ENCODE peak calls at places on chromosome 6, in eight cellular contexts. One of them, this sample, is unnamed.

GRCh38 chr6:27873101-27874030 is 38.8 kb downstream of the OR2B2 start:
- DNase-seq in GDM1: peak; percentile 92
- DNase-seq in omental fat pad: no peak
- DNase-seq in NCI-H774: peak; percentile 87
- DNase-seq in midbrain: no peak
- DNase-seq in neural crest cell: no peak
- DNase-seq in NCI-H345: peak; percentile 90
- DNase-seq in cardiac muscle cell: peak; percentile 84
- DNase-seq in this sample: peak; percentile 95

GRCh38 chr6:71333700-71334099 is 45.1 kb downstream of the OGFRL1 start:
- DNase-seq in GDM1: no peak
- DNase-seq in omental fat pad: no peak
- DNase-seq in NCI-H774: no peak
- DNase-seq in midbrain: no peak
- DNase-seq in neural crest cell: no peak
- DNase-seq in NCI-H345: no peak
- DNase-seq in cardiac muscle cell: peak; percentile 92
- DNase-seq in this sample: no peak

GRCh38 chr6:166687538-166688259 is 60.6 kb upstream of the RPS6KA2 start:
- DNase-seq in GDM1: no peak
- DNase-seq in omental fat pad: no peak
- DNase-seq in NCI-H774: peak; percentile 25
- DNase-seq in midbrain: no peak
- DNase-seq in neural crest cell: no peak
- DNase-seq in NCI-H345: no peak
- DNase-seq in cardiac muscle cell: no peak
- DNase-seq in this sample: no peak

GRCh38 chr6:39665871-39666270 is 59.3 kb downstream of the KIF6 start:
- DNase-seq in GDM1: no peak
- DNase-seq in omental fat pad: no peak
- DNase-seq in NCI-H774: no peak
- DNase-seq in midbrain: no peak
- DNase-seq in neural crest cell: no peak
- DNase-seq in NCI-H345: no peak
- DNase-seq in cardiac muscle cell: no peak
- DNase-seq in this sample: no peak

GRCh38 chr6:44650947-44651346 is 263.4 kb downstream of the CDC5L start:
- DNase-seq in GDM1: no peak
- DNase-seq in omental fat pad: no peak
- DNase-seq in NCI-H774: no peak
- DNase-seq in midbrain: no peak
- DNase-seq in neural crest cell: no peak
- DNase-seq in NCI-H345: peak; percentile 51
- DNase-seq in cardiac muscle cell: no peak
- DNase-seq in this sample: no peak

GRCh38 chr6:166554316-166554715 is 32.2 kb downstream of the RAMACL start:
- DNase-seq in GDM1: no peak
- DNase-seq in omental fat pad: no peak
- DNase-seq in NCI-H774: no peak
- DNase-seq in midbrain: no peak
- DNase-seq in neural crest cell: no peak
- DNase-seq in NCI-H345: no peak
- DNase-seq in cardiac muscle cell: no peak
- DNase-seq in this sample: no peak

GRCh38 chr6:137711929-137712328 is 155.1 kb upstream of the TNFAIP3 start:
- DNase-seq in GDM1: no peak
- DNase-seq in omental fat pad: no peak
- DNase-seq in NCI-H774: no peak
- DNase-seq in midbrain: no peak
- DNase-seq in neural crest cell: no peak
- DNase-seq in NCI-H345: no peak
- DNase-seq in cardiac muscle cell: no peak
- DNase-seq in this sample: no peak

GRCh38 chr6:150846641-150847040 is 18.9 kb upstream of the MTHFD1L start:
- DNase-seq in GDM1: no peak
- DNase-seq in omental fat pad: no peak
- DNase-seq in NCI-H774: no peak
- DNase-seq in midbrain: no peak
- DNase-seq in neural crest cell: no peak
- DNase-seq in NCI-H345: no peak
- DNase-seq in cardiac muscle cell: no peak
- DNase-seq in this sample: no peak

GRCh38 chr6:34018961-34019606 is 126.8 kb downstream of the GRM4 start:
- DNase-seq in GDM1: no peak
- DNase-seq in omental fat pad: no peak
- DNase-seq in NCI-H774: no peak
- DNase-seq in midbrain: no peak
- DNase-seq in neural crest cell: no peak
- DNase-seq in NCI-H345: no peak
- DNase-seq in cardiac muscle cell: no peak
- DNase-seq in this sample: no peak

GRCh38 chr6:26550250-26550993 is 12.3 kb downstream of the HMGN4 start:
- DNase-seq in GDM1: peak; percentile 36
- DNase-seq in omental fat pad: no peak
- DNase-seq in NCI-H774: peak; percentile 51
- DNase-seq in midbrain: no peak
- DNase-seq in neural crest cell: peak; percentile 62
- DNase-seq in NCI-H345: peak; percentile 79
- DNase-seq in cardiac muscle cell: peak; percentile 74
- DNase-seq in this sample: no peak

GRCh38 chr6:77178821-77179220 is 284.5 kb downstream of the HTR1B start:
- DNase-seq in GDM1: no peak
- DNase-seq in omental fat pad: no peak
- DNase-seq in NCI-H774: no peak
- DNase-seq in midbrain: no peak
- DNase-seq in neural crest cell: no peak
- DNase-seq in NCI-H345: no peak
- DNase-seq in cardiac muscle cell: peak; percentile 52
- DNase-seq in this sample: no peak

GRCh38 chr6:1515781-1516180 is 93.9 kb upstream of the FOXC1 start:
- DNase-seq in GDM1: no peak
- DNase-seq in omental fat pad: no peak
- DNase-seq in NCI-H774: no peak
- DNase-seq in midbrain: no peak
- DNase-seq in neural crest cell: no peak
- DNase-seq in NCI-H345: no peak
- DNase-seq in cardiac muscle cell: no peak
- DNase-seq in this sample: no peak

GRCh38 chr6:11766056-11766455 is 12.5 kb downstream of the ADTRP start:
- DNase-seq in GDM1: no peak
- DNase-seq in omental fat pad: no peak
- DNase-seq in NCI-H774: no peak
- DNase-seq in midbrain: no peak
- DNase-seq in neural crest cell: no peak
- DNase-seq in NCI-H345: no peak
- DNase-seq in cardiac muscle cell: peak; percentile 25
- DNase-seq in this sample: no peak

GRCh38 chr6:73695619-73696421 is at the start of gene CD109:
- DNase-seq in GDM1: peak; percentile 22
- DNase-seq in omental fat pad: no peak
- DNase-seq in NCI-H774: peak; percentile 59
- DNase-seq in midbrain: peak; percentile 15
- DNase-seq in neural crest cell: peak; percentile 41
- DNase-seq in NCI-H345: peak; percentile 50
- DNase-seq in cardiac muscle cell: peak; percentile 80
- DNase-seq in this sample: peak; percentile 73

GRCh38 chr6:44542401-44543116 is 155.1 kb downstream of the CDC5L start:
- DNase-seq in GDM1: no peak
- DNase-seq in omental fat pad: no peak
- DNase-seq in NCI-H774: no peak
- DNase-seq in midbrain: peak; percentile 57
- DNase-seq in neural crest cell: no peak
- DNase-seq in NCI-H345: no peak
- DNase-seq in cardiac muscle cell: no peak
- DNase-seq in this sample: no peak

GRCh38 chr6:74976026-74976425 is 229.8 kb downstream of the COL12A1 start:
- DNase-seq in GDM1: no peak
- DNase-seq in omental fat pad: no peak
- DNase-seq in NCI-H774: no peak
- DNase-seq in midbrain: no peak
- DNase-seq in neural crest cell: no peak
- DNase-seq in NCI-H345: no peak
- DNase-seq in cardiac muscle cell: no peak
- DNase-seq in this sample: no peak

GRCh38 chr6:85887467-85887866 is 244.8 kb upstream of the SYNCRIP start:
- DNase-seq in GDM1: no peak
- DNase-seq in omental fat pad: no peak
- DNase-seq in NCI-H774: no peak
- DNase-seq in midbrain: no peak
- DNase-seq in neural crest cell: no peak
- DNase-seq in NCI-H345: no peak
- DNase-seq in cardiac muscle cell: no peak
- DNase-seq in this sample: no peak